ENCODE peak calls at places on chromosomes 1 and 21, in nine cellular contexts. One of them, this sample, is unnamed.

GRCh38 chr1:52697795-52698674 is at the start of gene COA7:
- DNase-seq in endothelial cell of umbilical vein: peak
- DNase-seq in heart right ventricle: peak
- DNase-seq in neural progenitor cell: peak
- DNase-seq in uterus: peak
- DNase-seq in caudate nucleus: peak
- DNase-seq in prostate gland: peak
- DNase-seq in tibial nerve: peak
- DNase-seq in PC-9: peak
- DNase-seq in this sample: peak

GRCh38 chr1:179754031-179754624 is 11.0 kb downstream of the FAM163A start:
- DNase-seq in neural progenitor cell: no peak
- DNase-seq in heart right ventricle: no peak
- DNase-seq in prostate gland: no peak
- DNase-seq in caudate nucleus: no peak
- DNase-seq in endothelial cell of umbilical vein: no peak
- DNase-seq in PC-9: no peak
- DNase-seq in uterus: no peak
- DNase-seq in tibial nerve: no peak
- DNase-seq in this sample: no peak

GRCh38 chr1:168091720-168092119 is 45.0 kb downstream of the GPR161 start:
- DNase-seq in endothelial cell of umbilical vein: no peak
- DNase-seq in uterus: no peak
- DNase-seq in neural progenitor cell: no peak
- DNase-seq in tibial nerve: no peak
- DNase-seq in PC-9: no peak
- DNase-seq in heart right ventricle: no peak
- DNase-seq in prostate gland: no peak
- DNase-seq in caudate nucleus: no peak
- DNase-seq in this sample: no peak

GRCh38 chr1:95888877-95889799 is 655.1 kb downstream of the RWDD3 start:
- DNase-seq in uterus: no peak
- DNase-seq in endothelial cell of umbilical vein: peak
- DNase-seq in PC-9: no peak
- DNase-seq in neural progenitor cell: peak
- DNase-seq in caudate nucleus: no peak
- DNase-seq in tibial nerve: no peak
- DNase-seq in prostate gland: no peak
- DNase-seq in heart right ventricle: no peak
- DNase-seq in this sample: no peak

GRCh38 chr1:225651872-225652725 is 824 bp downstream of the ENAH start:
- DNase-seq in tibial nerve: peak
- DNase-seq in endothelial cell of umbilical vein: no peak
- DNase-seq in prostate gland: peak
- DNase-seq in caudate nucleus: no peak
- DNase-seq in PC-9: peak
- DNase-seq in uterus: peak
- DNase-seq in neural progenitor cell: peak
- DNase-seq in heart right ventricle: no peak
- DNase-seq in this sample: peak

GRCh38 chr1:8077120-8077573 is 51.0 kb upstream of the ERRFI1 start:
- DNase-seq in caudate nucleus: no peak
- DNase-seq in uterus: peak
- DNase-seq in endothelial cell of umbilical vein: peak
- DNase-seq in prostate gland: peak
- DNase-seq in tibial nerve: no peak
- DNase-seq in heart right ventricle: peak
- DNase-seq in neural progenitor cell: peak
- DNase-seq in PC-9: peak
- DNase-seq in this sample: peak

GRCh38 chr1:175319112-175319911 is 126.7 kb upstream of the KIAA0040 start:
- DNase-seq in caudate nucleus: no peak
- DNase-seq in PC-9: peak
- DNase-seq in endothelial cell of umbilical vein: peak
- DNase-seq in uterus: peak
- DNase-seq in tibial nerve: peak
- DNase-seq in heart right ventricle: peak
- DNase-seq in neural progenitor cell: peak
- DNase-seq in prostate gland: peak
- DNase-seq in this sample: peak

GRCh38 chr1:242205622-242206489 is 207.0 kb upstream of the MAP1LC3C start:
- DNase-seq in endothelial cell of umbilical vein: no peak
- DNase-seq in uterus: no peak
- DNase-seq in prostate gland: no peak
- DNase-seq in heart right ventricle: no peak
- DNase-seq in neural progenitor cell: no peak
- DNase-seq in PC-9: no peak
- DNase-seq in caudate nucleus: no peak
- DNase-seq in tibial nerve: no peak
- DNase-seq in this sample: no peak

GRCh38 chr1:21663251-21663950 is 5.8 kb downstream of the RAP1GAP start:
- DNase-seq in PC-9: no peak
- DNase-seq in heart right ventricle: no peak
- DNase-seq in caudate nucleus: no peak
- DNase-seq in uterus: no peak
- DNase-seq in prostate gland: no peak
- DNase-seq in neural progenitor cell: no peak
- DNase-seq in tibial nerve: no peak
- DNase-seq in endothelial cell of umbilical vein: no peak
- DNase-seq in this sample: peak

GRCh38 chr1:43981135-43981491 is 2.1 kb downstream of the B4GALT2 start:
- DNase-seq in endothelial cell of umbilical vein: no peak
- DNase-seq in uterus: peak
- DNase-seq in prostate gland: no peak
- DNase-seq in neural progenitor cell: no peak
- DNase-seq in heart right ventricle: no peak
- DNase-seq in tibial nerve: no peak
- DNase-seq in caudate nucleus: no peak
- DNase-seq in PC-9: peak
- DNase-seq in this sample: peak

DNA sequence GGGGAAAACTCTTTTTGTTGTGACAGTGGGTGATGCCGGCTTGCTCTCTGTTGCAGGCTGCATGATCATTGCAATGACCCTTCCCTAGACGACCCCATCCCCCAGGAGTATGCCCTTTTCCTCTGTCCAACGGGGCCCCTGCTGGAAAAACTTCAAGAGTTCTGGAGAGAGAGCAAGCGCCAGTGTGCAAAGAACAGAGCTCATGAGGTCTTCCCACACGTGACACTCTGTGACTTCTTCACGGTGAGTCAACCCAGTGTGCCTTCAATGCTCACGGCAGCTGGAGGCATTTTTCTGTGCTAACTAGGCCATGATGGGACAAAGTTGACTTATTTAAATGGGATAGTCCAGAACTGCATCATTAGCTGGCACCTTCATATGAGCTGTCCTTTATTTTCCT is 5.7 kb downstream of the UBASH3A start:
- DNase-seq in uterus: no peak
- DNase-seq in prostate gland: no peak
- DNase-seq in heart right ventricle: no peak
- DNase-seq in PC-9: no peak
- DNase-seq in tibial nerve: no peak
- DNase-seq in caudate nucleus: no peak
- DNase-seq in endothelial cell of umbilical vein: no peak
- DNase-seq in neural progenitor cell: no peak
- DNase-seq in this sample: no peak
- H3K27ac ChIP-seq in uterus: no peak
- H3K27ac ChIP-seq in prostate gland: no peak
- H3K27ac ChIP-seq in heart right ventricle: no peak
- H3K27ac ChIP-seq in PC-9: no peak
- H3K27ac ChIP-seq in tibial nerve: no peak
- H3K27ac ChIP-seq in caudate nucleus: no peak
- H3K27ac ChIP-seq in endothelial cell of umbilical vein: no peak
- H3K27ac ChIP-seq in neural progenitor cell: no peak
- H3K27ac ChIP-seq in this sample: no peak

GRCh38 chr1:42221952-42222606 is 57.5 kb upstream of the GUCA2A start:
- DNase-seq in uterus: no peak
- DNase-seq in neural progenitor cell: no peak
- DNase-seq in PC-9: peak
- DNase-seq in heart right ventricle: no peak
- DNase-seq in tibial nerve: no peak
- DNase-seq in caudate nucleus: no peak
- DNase-seq in prostate gland: no peak
- DNase-seq in endothelial cell of umbilical vein: peak
- DNase-seq in this sample: no peak
- H3K27ac ChIP-seq in uterus: no peak
- H3K27ac ChIP-seq in neural progenitor cell: no peak
- H3K27ac ChIP-seq in PC-9: peak
- H3K27ac ChIP-seq in heart right ventricle: no peak
- H3K27ac ChIP-seq in tibial nerve: no peak
- H3K27ac ChIP-seq in caudate nucleus: no peak
- H3K27ac ChIP-seq in prostate gland: no peak
- H3K27ac ChIP-seq in endothelial cell of umbilical vein: no peak
- H3K27ac ChIP-seq in this sample: no peak

DNA sequence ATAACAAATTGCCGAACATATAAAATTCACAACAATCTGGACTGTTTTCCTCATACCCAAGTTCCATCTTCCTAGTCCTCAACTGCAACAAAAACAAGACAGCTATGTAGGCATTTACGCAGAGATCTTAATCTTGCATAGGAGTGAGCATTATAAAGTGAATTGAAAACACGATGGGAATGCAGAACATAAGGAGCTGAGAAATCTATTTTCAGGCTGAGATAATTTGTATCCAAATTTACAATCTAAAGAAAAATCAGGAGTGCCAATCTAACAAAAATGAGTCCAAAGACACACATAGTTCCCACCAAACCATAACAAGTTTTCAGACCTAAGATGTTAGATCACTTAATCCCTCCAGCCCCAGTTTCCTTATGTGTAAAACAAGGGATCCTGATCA is 1.9 kb downstream of the SLC16A1 start:
- DNase-seq in heart right ventricle: no peak
- DNase-seq in PC-9: no peak
- DNase-seq in caudate nucleus: no peak
- DNase-seq in uterus: no peak
- DNase-seq in endothelial cell of umbilical vein: peak
- DNase-seq in tibial nerve: no peak
- DNase-seq in neural progenitor cell: no peak
- DNase-seq in prostate gland: no peak
- DNase-seq in this sample: no peak
- H3K27ac ChIP-seq in heart right ventricle: no peak
- H3K27ac ChIP-seq in PC-9: peak
- H3K27ac ChIP-seq in caudate nucleus: no peak
- H3K27ac ChIP-seq in uterus: peak
- H3K27ac ChIP-seq in endothelial cell of umbilical vein: peak
- H3K27ac ChIP-seq in tibial nerve: no peak
- H3K27ac ChIP-seq in neural progenitor cell: no peak
- H3K27ac ChIP-seq in prostate gland: no peak
- H3K27ac ChIP-seq in this sample: no peak

GRCh38 chr1:156082111-156083091 is at the start of gene MEX3A:
- DNase-seq in tibial nerve: peak
- DNase-seq in heart right ventricle: peak
- DNase-seq in uterus: peak
- DNase-seq in endothelial cell of umbilical vein: peak
- DNase-seq in caudate nucleus: peak
- DNase-seq in prostate gland: peak
- DNase-seq in neural progenitor cell: peak
- DNase-seq in PC-9: peak
- DNase-seq in this sample: peak

GRCh38 chr1:156089704-156090103 is 7.4 kb upstream of the MEX3A start:
- DNase-seq in PC-9: no peak
- DNase-seq in heart right ventricle: no peak
- DNase-seq in caudate nucleus: no peak
- DNase-seq in neural progenitor cell: no peak
- DNase-seq in prostate gland: no peak
- DNase-seq in tibial nerve: no peak
- DNase-seq in uterus: no peak
- DNase-seq in endothelial cell of umbilical vein: no peak
- DNase-seq in this sample: no peak

GRCh38 chr1:156083800-156084790 is 1.8 kb upstream of the MEX3A start:
- DNase-seq in prostate gland: no peak
- DNase-seq in heart right ventricle: no peak
- DNase-seq in PC-9: no peak
- DNase-seq in endothelial cell of umbilical vein: no peak
- DNase-seq in tibial nerve: no peak
- DNase-seq in uterus: no peak
- DNase-seq in neural progenitor cell: peak
- DNase-seq in caudate nucleus: no peak
- DNase-seq in this sample: no peak

GRCh38 chr1:156090138-156090821 is 8.0 kb upstream of the MEX3A start:
- DNase-seq in tibial nerve: no peak
- DNase-seq in PC-9: no peak
- DNase-seq in heart right ventricle: no peak
- DNase-seq in caudate nucleus: no peak
- DNase-seq in uterus: no peak
- DNase-seq in endothelial cell of umbilical vein: no peak
- DNase-seq in neural progenitor cell: no peak
- DNase-seq in prostate gland: no peak
- DNase-seq in this sample: no peak

DNA sequence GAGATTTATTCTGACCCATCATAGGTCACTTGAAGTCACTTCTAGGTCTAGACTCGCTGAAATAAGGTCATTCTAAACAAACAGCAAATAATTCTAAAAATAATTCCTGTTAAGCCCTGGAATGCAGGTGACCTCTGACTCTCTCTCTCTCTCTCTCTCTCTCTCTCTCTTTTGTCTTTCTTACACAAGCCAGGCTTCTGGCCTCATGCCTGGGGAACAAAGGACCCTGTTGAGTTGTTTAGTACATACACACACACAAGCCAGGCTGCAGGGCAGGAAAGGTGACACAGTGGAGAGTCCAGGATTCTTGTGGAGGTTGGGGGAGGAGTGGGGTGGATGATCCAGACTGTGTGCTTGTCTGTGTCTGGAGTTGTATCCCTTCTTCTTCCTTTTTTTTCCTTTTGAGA is 4.0 kb upstream of the MEX3A start:
- DNase-seq in PC-9: peak
- DNase-seq in caudate nucleus: no peak
- DNase-seq in prostate gland: no peak
- DNase-seq in uterus: no peak
- DNase-seq in heart right ventricle: no peak
- DNase-seq in tibial nerve: no peak
- DNase-seq in neural progenitor cell: peak
- DNase-seq in endothelial cell of umbilical vein: peak
- DNase-seq in this sample: peak
- H3K27ac ChIP-seq in PC-9: no peak
- H3K27ac ChIP-seq in caudate nucleus: no peak
- H3K27ac ChIP-seq in prostate gland: no peak
- H3K27ac ChIP-seq in uterus: no peak
- H3K27ac ChIP-seq in heart right ventricle: no peak
- H3K27ac ChIP-seq in tibial nerve: no peak
- H3K27ac ChIP-seq in neural progenitor cell: peak
- H3K27ac ChIP-seq in endothelial cell of umbilical vein: peak
- H3K27ac ChIP-seq in this sample: peak

DNA sequence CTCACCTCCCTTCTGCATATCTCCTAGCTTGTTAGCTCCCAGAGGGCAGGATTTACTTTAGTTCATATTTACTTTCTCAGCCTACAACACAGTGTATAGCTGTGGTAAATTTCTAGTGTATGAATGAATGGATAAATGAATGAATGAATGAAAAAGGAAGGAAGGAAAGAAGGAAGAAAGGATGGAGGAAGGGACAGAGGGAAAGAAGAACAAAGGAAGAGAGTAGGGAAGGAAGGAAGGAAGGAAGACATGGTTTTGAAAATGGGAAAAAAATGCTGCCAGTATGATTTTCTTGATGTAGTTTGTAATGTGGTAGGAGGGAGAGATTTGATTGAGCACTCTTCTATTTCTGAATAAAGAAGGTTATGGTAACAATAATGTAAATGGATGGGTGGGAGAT is 47.0 kb downstream of the LAMC2 start:
- DNase-seq in prostate gland: no peak
- DNase-seq in endothelial cell of umbilical vein: no peak
- DNase-seq in neural progenitor cell: no peak
- DNase-seq in heart right ventricle: no peak
- DNase-seq in PC-9: no peak
- DNase-seq in caudate nucleus: no peak
- DNase-seq in uterus: no peak
- DNase-seq in tibial nerve: no peak
- DNase-seq in this sample: no peak
- H3K27ac ChIP-seq in prostate gland: no peak
- H3K27ac ChIP-seq in endothelial cell of umbilical vein: no peak
- H3K27ac ChIP-seq in neural progenitor cell: no peak
- H3K27ac ChIP-seq in heart right ventricle: no peak
- H3K27ac ChIP-seq in PC-9: peak
- H3K27ac ChIP-seq in caudate nucleus: no peak
- H3K27ac ChIP-seq in uterus: peak
- H3K27ac ChIP-seq in tibial nerve: no peak
- H3K27ac ChIP-seq in this sample: no peak

This sample was measured in body of pancreas.